ENCODE peak calls at places on chromosomes 11 and 22, in five cellular contexts. Q is body of pancreas, N is IMR-90, J is uterus, Z is esophagus squamous epithelium. X is an unnamed sample.

GRCh38 chr11:120067361-120068113 is 70.4 kb downstream of the TRIM29 start:
- DNase-seq in J (no peak), Z (no peak), Q (no peak), N (no peak), X (no peak)

GRCh38 chr11:126942146-126942545 is 58.4 kb downstream of the KIRREL3 start:
- DNase-seq in N (no peak), Z (no peak), Q (no peak), J (no peak), X (no peak)

GRCh38 chr22:21764038-21764804 is 28.6 kb upstream of the YPEL1 start:
- DNase-seq in Q (no peak), Z (no peak), N (no peak), J (no peak), X (no peak)

GRCh38 chr22:19536564-19536963 is 12.4 kb upstream of the CLDN5 start:
- DNase-seq in N (no peak), J (no peak), Q (no peak), Z (no peak), X (no peak)

GRCh38 chr22:16562711-16563554 is 29.7 kb downstream of the CCT8L2 start:
- DNase-seq in Z (no peak), Q (no peak), J (no peak), N (no peak), X (no peak)

GRCh38 chr22:20433191-20433590 is 4.4 kb downstream of the SCARF2 start:
- DNase-seq in Q (no peak), J (peak; percentile 12), N (no peak), Z (no peak), X (no peak)

GRCh38 chr11:62981743-62982142 is 3.0 kb downstream of the SLC22A6 start:
- DNase-seq in Q (no peak), Z (no peak), J (no peak), N (no peak), X (no peak)

GRCh38 chr11:86632499-86633269 is 39.7 kb downstream of the ME3 start:
- DNase-seq in Q (no peak), N (peak; percentile 99), Z (no peak), J (no peak), X (no peak)

GRCh38 chr11:119367661-119368120 is 13.8 kb downstream of the USP2 start:
- DNase-seq in Q (no peak), Z (no peak), N (no peak), J (peak; percentile 38), X (no peak)

GRCh38 chr11:69640260-69640994 is 529 bp upstream of the CCND1 start:
- DNase-seq in Z (no peak), J (no peak), N (no peak), Q (no peak), X (peak; percentile 72)

GRCh38 chr11:3165152-3165705 is at the start of gene OSBPL5:
- DNase-seq in N (peak; percentile 59), Z (no peak), Q (peak; percentile 75), J (peak; percentile 79), X (peak; percentile 86)

GRCh38 chr11:113465786-113466185 is 9.4 kb downstream of the DRD2 start:
- DNase-seq in N (no peak), J (no peak), Z (no peak), Q (no peak), X (no peak)

GRCh38 chr22:19115628-19116027 is 6.6 kb downstream of the DGCR2 start:
- DNase-seq in N (no peak), Z (no peak), Q (no peak), J (no peak), X (no peak)

GRCh38 chr22:22823126-22823804 is 64.4 kb upstream of the IGLL5 start:
- DNase-seq in J (no peak), Q (no peak), Z (no peak), N (no peak), X (no peak)

GRCh38 chr11:127632971-127633680 is 632.6 kb upstream of the KIRREL3 start:
- DNase-seq in Z (no peak), N (no peak), Q (no peak), J (no peak), X (no peak)

GRCh38 chr11:66218846-66219620 is 49.4 kb upstream of the RAB1B start:
- DNase-seq in Q (peak; percentile 9), Z (no peak), N (no peak), J (no peak), X (no peak)

GRCh38 chr11:2536440-2536989 is 91.7 kb downstream of the KCNQ1 start:
- DNase-seq in Q (no peak), Z (no peak), J (no peak), N (no peak), X (peak; percentile 7)

GRCh38 chr11:126874831-126875230 is 125.7 kb downstream of the KIRREL3 start:
- DNase-seq in N (no peak), Q (no peak), Z (no peak), J (no peak), X (no peak)

GRCh38 chr22:44311855-44312170 is 938 bp downstream of the SHISAL1 start:
- DNase-seq in N (peak; percentile 73), Q (no peak), Z (no peak), J (peak; percentile 67), X (no peak)

GRCh38 chr22:49444781-49445180 is 382.9 kb downstream of the BRD1 start:
- DNase-seq in Q (no peak), J (no peak), N (no peak), Z (no peak), X (no peak)

GRCh38 chr22:19940536-19941364 is 822 bp upstream of the COMT start:
- DNase-seq in Z (no peak), J (no peak), N (no peak), Q (no peak), X (no peak)

GRCh38 chr11:131311746-131312145 is 58.7 kb upstream of the NTM start:
- DNase-seq in Q (no peak), Z (no peak), J (no peak), N (no peak), X (no peak)

GRCh38 chr11:13051257-13051656 is 42.1 kb downstream of the RASSF10 start:
- DNase-seq in Q (no peak), N (no peak), J (no peak), Z (no peak), X (no peak)

GRCh38 chr22:29773233-29773632 is 6.1 kb downstream of the UQCR10 start:
- DNase-seq in Q (no peak), N (peak; percentile 61), J (no peak), Z (no peak), X (no peak)

GRCh38 chr11:64763804-64764611 is 4.2 kb upstream of the PYGM start:
- DNase-seq in Q (no peak), Z (no peak), J (no peak), N (no peak), X (peak; percentile 33)
- TF ChIP-seq POLR2A in Q (no peak), Z (no peak), J (no peak), N (no peak), X (no peak)

GRCh38 chr11:134261626-134262488 is 8.5 kb downstream of the ACAD8 start:
- DNase-seq in Q (peak; percentile 30), Z (no peak), N (no peak), J (no peak), X (no peak)
- H3K36me3 ChIP-seq in Q (no peaks in the 10 kb centered on the region), Z (peaks cover 84% of the 10 kb centered on the region), N (peaks cover 45% of the 10 kb centered on the region), J (no peaks in the 10 kb centered on the region), X (peaks cover 35% of the 10 kb centered on the region)

GRCh38 chr11:78472905-78473304 is 55.3 kb upstream of the GAB2 start:
- DNase-seq in Z (no peak), N (no peak), J (no peak), Q (no peak), X (no peak)
- H3K4me3 ChIP-seq in Z (no peak overlapping the region), N (no peak overlapping the region), J (no peak overlapping the region), Q (no peak overlapping the region), X (no peak overlapping the region)

GRCh38 chr11:121352301-121352891 is 59.8 kb downstream of the SC5D start:
- DNase-seq in J (no peak), N (no peak), Q (no peak), Z (no peak), X (no peak)

GRCh38 chr11:121356357-121356756 is 63.8 kb downstream of the SC5D start:
- DNase-seq in Q (no peak), Z (no peak), N (no peak), J (no peak), X (no peak)

GRCh38 chr11:121351089-121351488 is 58.5 kb downstream of the SC5D start:
- DNase-seq in Z (no peak), J (no peak), N (no peak), Q (no peak), X (no peak)

GRCh38 chr11:121350314-121351046 is 57.9 kb downstream of the SC5D start:
- DNase-seq in Q (no peak), N (no peak), Z (no peak), J (no peak), X (no peak)

DNA sequence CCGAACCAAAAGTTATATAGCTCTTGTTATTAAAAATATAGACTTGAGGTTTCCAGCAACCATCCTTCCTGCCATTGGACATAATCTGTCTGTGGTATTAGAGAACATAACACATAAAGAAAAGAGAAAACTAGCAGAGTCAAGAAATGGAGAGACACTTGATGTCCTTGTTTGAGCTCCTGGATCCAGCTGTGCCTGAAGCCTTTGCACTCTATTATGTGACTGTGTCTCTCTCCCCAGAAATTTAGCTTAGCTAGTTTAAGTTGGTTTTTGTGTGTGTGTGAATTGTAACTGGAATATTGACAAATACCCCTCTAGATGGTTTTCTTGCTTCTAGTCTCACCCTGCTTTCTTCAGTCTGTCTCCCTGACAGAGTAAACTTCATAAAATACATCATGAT is 61.6 kb downstream of the SC5D start:
- DNase-seq in Z (no peak), N (no peak), J (no peak), Q (no peak), X (no peak)
- TF ChIP-seq POLR2A in Z (no peak), N (no peak), J (no peak), Q (no peak), X (no peak)

DNA sequence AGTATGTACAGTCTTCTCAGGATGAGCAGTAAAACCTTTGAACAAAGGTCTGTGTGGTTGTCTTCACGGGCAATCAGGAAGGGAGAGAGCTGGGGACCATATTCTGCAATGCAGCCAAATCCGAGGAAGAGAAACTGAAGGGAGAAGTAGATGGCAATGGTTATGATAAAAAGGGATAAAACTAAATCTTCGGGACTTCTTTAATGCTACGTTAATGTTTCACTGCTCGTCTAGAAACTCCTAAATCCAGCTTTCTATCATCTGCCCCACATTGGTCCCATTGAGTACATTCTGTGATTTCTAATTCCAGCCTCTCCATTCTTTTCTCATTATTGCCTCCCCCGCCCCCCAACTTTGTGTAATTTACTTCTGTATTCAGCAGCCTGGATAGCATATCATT is 1.7 kb downstream of the TIMM10B start:
- DNase-seq in N (no peak), J (no peak), Z (no peak), Q (no peak), X (no peak)
- H3K36me3 ChIP-seq in N (peaks cover 21% of the 10 kb centered on the region), J (no peaks in the 10 kb centered on the region), Z (peaks cover 74% of the 10 kb centered on the region), Q (peaks cover 4% of the 10 kb centered on the region), X (peaks cover 65% of the 10 kb centered on the region)

X was measured in heart left ventricle.